ENCODE peak calls at places on chromosomes 13 and 19, in ten cellular contexts. C is heart right ventricle, B is foreskin fibroblast, O is breast epithelium, U is WERI-Rb-1, G is AG09319, Q is endodermal cell, I is astrocyte, X is psoas muscle, P is AG04449. K is an unnamed sample.

GRCh38 chr13:99421758-99422555 is 79.3 kb upstream of the TM9SF2 start:
- DNase-seq in C (no peak), B (no peak), O (no peak), U (peak), G (no peak), Q (no peak), I (no peak), X (peak), P (no peak), K (no peak)

GRCh38 chr19:9205506-9206113 is 13.8 kb downstream of the OR7D4 start:
- DNase-seq in C (peak), B (peak), O (peak), U (peak), G (peak), Q (peak), I (peak), X (peak), P (no peak), K (peak)

GRCh38 chr13:33678906-33679657 is 138.9 kb upstream of the RFC3 start:
- DNase-seq in C (peak), B (no peak), O (peak), U (no peak), G (peak), Q (no peak), I (peak), X (peak), P (no peak), K (no peak)

GRCh38 chr19:53696951-53697350 is 65.2 kb downstream of the DPRX start:
- DNase-seq in C (no peak), B (no peak), O (no peak), U (no peak), G (no peak), Q (peak), I (no peak), X (no peak), P (no peak), K (no peak)

GRCh38 chr13:90055760-90056159 is 1291.7 kb upstream of the MIR17HG start:
- DNase-seq in C (no peak), B (no peak), O (no peak), U (no peak), G (no peak), Q (no peak), I (no peak), X (no peak), P (no peak), K (no peak)

GRCh38 chr13:93116809-93117208 is 109.8 kb upstream of the GPC6 start:
- DNase-seq in C (no peak), B (peak), O (no peak), U (peak), G (no peak), Q (no peak), I (no peak), X (no peak), P (no peak), K (no peak)

GRCh38 chr13:99206226-99206625 is 5.6 kb downstream of the UBAC2 start:
- DNase-seq in C (no peak), B (no peak), O (no peak), U (no peak), G (no peak), Q (no peak), I (no peak), X (no peak), P (no peak), K (no peak)

GRCh38 chr19:39833464-39834286 is at the start of gene DYRK1B:
- DNase-seq in C (peak), B (peak), O (peak), U (peak), G (peak), Q (peak), I (peak), X (peak), P (peak), K (peak)

GRCh38 chr13:79369226-79369625 is 36.8 kb downstream of the RBM26 start:
- DNase-seq in C (no peak), B (no peak), O (no peak), U (no peak), G (no peak), Q (no peak), I (no peak), X (no peak), P (no peak), K (no peak)

GRCh38 chr19:44890366-44891015 is 563 bp upstream of the TOMM40 start:
- DNase-seq in C (peak), B (peak), O (peak), U (peak), G (peak), Q (peak), I (peak), X (no peak), P (peak), K (no peak)

GRCh38 chr19:55259540-55260210 is 858 bp upstream of the PPP6R1 start:
- DNase-seq in C (no peak), B (no peak), O (no peak), U (peak), G (no peak), Q (peak), I (no peak), X (peak), P (no peak), K (no peak)

GRCh38 chr13:99307247-99307646 is at the start of gene GPR183:
- DNase-seq in C (no peak), B (peak), O (no peak), U (no peak), G (no peak), Q (no peak), I (no peak), X (no peak), P (no peak), K (no peak)

GRCh38 chr13:47831265-47831664 is 169.8 kb downstream of the SUCLA2 start:
- DNase-seq in C (no peak), B (peak), O (no peak), U (no peak), G (no peak), Q (no peak), I (no peak), X (no peak), P (no peak), K (no peak)

GRCh38 chr19:50432221-50432626 is 468 bp upstream of the MYBPC2 start:
- DNase-seq in C (no peak), B (no peak), O (no peak), U (no peak), G (no peak), Q (peak), I (no peak), X (no peak), P (no peak), K (no peak)

GRCh38 chr19:4970558-4971423 is 1.9 kb downstream of the KDM4B start:
- DNase-seq in C (peak), B (peak), O (no peak), U (peak), G (no peak), Q (peak), I (no peak), X (peak), P (no peak), K (no peak)

GRCh38 chr19:48506138-48506733 is 5.4 kb downstream of the LMTK3 start:
- DNase-seq in C (no peak), B (peak), O (no peak), U (no peak), G (peak), Q (peak), I (no peak), X (no peak), P (no peak), K (no peak)

GRCh38 chr13:48624016-48624415 is 29.7 kb upstream of the CYSLTR2 start:
- DNase-seq in C (no peak), B (no peak), O (no peak), U (no peak), G (no peak), Q (no peak), I (no peak), X (no peak), P (no peak), K (no peak)

GRCh38 chr13:42816538-42816937 is 35.2 kb downstream of the FAM216B start:
- DNase-seq in C (no peak), B (no peak), O (no peak), U (no peak), G (no peak), Q (no peak), I (no peak), X (no peak), P (no peak), K (no peak)
- TF ChIP-seq CTCF in C (no peak), B (peak), O (no peak), U (no peak), G (peak), Q (peak), I (peak), X (no peak), P (no peak), K (peak)

DNA sequence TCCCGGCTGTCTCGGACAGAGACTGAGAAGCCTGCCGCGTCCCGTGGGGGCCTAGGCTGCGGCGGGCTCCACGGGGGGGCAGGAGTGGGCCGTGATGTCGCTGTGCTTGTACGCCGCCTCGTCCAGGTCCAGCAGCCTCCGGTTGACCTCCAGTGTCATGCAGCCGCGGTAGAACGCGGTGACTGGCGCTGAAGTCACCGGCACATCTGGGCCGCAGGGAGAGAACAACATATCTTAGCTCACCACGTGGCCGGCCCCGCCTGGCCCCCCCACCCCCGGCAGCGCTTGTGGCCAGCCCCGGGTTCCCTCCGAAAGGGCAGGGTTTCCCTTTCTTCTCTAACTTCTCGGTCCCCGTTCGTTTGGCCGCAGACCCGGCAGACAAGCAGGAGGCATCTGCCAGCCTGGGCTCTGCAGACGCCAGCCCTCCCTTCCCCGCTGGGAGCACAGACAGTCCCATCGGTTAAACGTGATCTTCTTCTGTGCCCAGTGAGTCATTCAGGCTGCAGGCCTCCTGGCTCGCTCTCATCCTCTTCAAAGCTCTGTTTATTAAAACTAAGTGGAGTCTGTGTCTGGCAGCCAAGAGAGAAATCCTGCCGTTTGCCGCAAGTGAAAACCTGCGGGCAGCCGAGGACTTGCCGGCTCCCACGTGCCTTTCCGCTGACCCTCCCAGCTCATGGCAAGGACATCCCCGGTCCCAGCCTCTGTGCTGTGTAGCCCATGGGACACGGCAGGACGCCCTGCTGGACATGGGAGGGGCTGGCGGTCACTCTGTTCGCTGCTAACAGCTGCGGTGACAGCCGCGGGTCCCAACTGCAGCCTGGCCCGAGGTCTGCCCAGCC is 42.8 kb downstream of the GAS6 start:
- DNase-seq in C (peak), B (peak), O (peak), U (no peak), G (peak), Q (no peak), I (peak), X (peak), P (peak), K (no peak)
- TF ChIP-seq CTCF in C (peak), B (peak), O (peak), U (no peak), G (peak), Q (no peak), I (no peak), X (peak), P (peak), K (no peak)

DNA sequence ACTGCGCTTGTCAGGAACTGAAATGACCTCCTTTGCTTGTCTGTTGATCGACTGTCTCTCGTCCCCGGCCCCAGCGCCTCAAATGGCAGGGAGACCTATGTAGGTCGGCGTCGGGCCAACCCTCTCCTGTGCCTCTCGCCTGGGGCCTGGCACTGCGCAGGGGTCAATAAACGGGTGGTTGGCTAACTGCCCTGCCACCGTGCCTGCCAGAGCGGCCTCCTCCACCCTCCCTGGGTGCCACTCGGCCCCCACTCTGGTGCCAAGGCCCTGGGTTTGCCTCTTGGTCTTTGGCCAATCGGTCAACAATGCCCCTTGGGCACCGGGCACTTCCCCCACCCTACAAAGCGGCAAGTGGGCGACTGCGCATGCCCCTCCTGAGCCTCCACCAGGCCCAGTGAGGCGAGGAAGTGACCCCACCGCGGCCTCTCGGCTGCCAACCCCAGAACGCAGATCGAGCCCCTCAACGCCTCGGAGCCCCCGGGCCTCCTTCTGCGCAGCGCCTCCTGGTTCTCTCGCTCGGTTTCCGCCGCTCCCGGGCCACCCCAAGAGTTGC is 1.1 kb downstream of the KEAP1 start:
- DNase-seq in C (peak), B (peak), O (peak), U (peak), G (no peak), Q (peak), I (no peak), X (peak), P (no peak), K (peak)
- TF ChIP-seq CTCF in C (no peak), B (no peak), O (peak), U (no peak), G (no peak), Q (no peak), I (no peak), X (no peak), P (no peak), K (no peak)

GRCh38 chr13:56755181-56755580 is 385.5 kb upstream of the PRR20A start:
- DNase-seq in C (no peak), B (no peak), O (no peak), U (no peak), G (no peak), Q (peak), I (no peak), X (no peak), P (no peak), K (no peak)
- TF ChIP-seq CTCF in C (peak), B (no peak), O (no peak), U (no peak), G (no peak), Q (peak), I (no peak), X (no peak), P (no peak), K (no peak)

GRCh38 chr19:37719927-37720265 is 335 bp upstream of the ZNF607 start:
- DNase-seq in C (no peak), B (no peak), O (no peak), U (no peak), G (no peak), Q (no peak), I (no peak), X (no peak), P (no peak), K (no peak)
- TF ChIP-seq CTCF in C (no peak), B (no peak), O (no peak), U (no peak), G (no peak), Q (no peak), I (no peak), X (no peak), P (no peak), K (no peak)

K was measured in mesothelial cell of epicardium.